ENCODE peak calls at places on chromosomes 1 and 21, in four cellular contexts. W is hepatocyte, M is GM23248, X is IMR-90. N is an unnamed sample.

GRCh38 chr1:96096138-96097011 is 625.2 kb upstream of the PTBP2 start:
- DNase-seq in W (no peak), M (no peak), X (no peak), N (no peak)

GRCh38 chr1:201427923-201428322 is 6.4 kb upstream of the TNNI1 start:
- DNase-seq in M (no peak), W (no peak), X (no peak), N (no peak)

GRCh38 chr1:162291000-162291399 is 85.7 kb downstream of the SPATA46 start:
- DNase-seq in M (no peak), W (no peak), X (no peak), N (no peak)

GRCh38 chr1:7705908-7706216 is 65.2 kb upstream of the VAMP3 start:
- DNase-seq in X (no peak), W (no peak), M (no peak), N (peak)

GRCh38 chr1:2255420-2256369 is 27.6 kb downstream of the SKI start:
- DNase-seq in M (peak), X (peak), W (no peak), N (peak)

GRCh38 chr1:181100015-181100905 is 11.8 kb downstream of the IER5 start:
- DNase-seq in X (no peak), M (peak), W (no peak), N (peak)

GRCh38 chr1:110495926-110496600 is 22.9 kb downstream of the KCNA10 start:
- DNase-seq in M (peak), X (peak), W (peak), N (peak)

GRCh38 chr1:232108598-232108997 is 482.0 kb downstream of the DISC1 start:
- DNase-seq in M (peak), X (no peak), W (no peak), N (peak)

GRCh38 chr21:45056505-45056904 is 17.9 kb upstream of the ADARB1 start:
- DNase-seq in M (no peak), W (no peak), X (no peak), N (no peak)

GRCh38 chr1:10398278-10398733 is 558 bp upstream of the PGD start:
- DNase-seq in M (no peak), W (no peak), X (no peak), N (no peak)

GRCh38 chr21:32321480-32321879 is 22.8 kb downstream of the MRAP start:
- DNase-seq in M (no peak), W (no peak), X (no peak), N (no peak)

DNA sequence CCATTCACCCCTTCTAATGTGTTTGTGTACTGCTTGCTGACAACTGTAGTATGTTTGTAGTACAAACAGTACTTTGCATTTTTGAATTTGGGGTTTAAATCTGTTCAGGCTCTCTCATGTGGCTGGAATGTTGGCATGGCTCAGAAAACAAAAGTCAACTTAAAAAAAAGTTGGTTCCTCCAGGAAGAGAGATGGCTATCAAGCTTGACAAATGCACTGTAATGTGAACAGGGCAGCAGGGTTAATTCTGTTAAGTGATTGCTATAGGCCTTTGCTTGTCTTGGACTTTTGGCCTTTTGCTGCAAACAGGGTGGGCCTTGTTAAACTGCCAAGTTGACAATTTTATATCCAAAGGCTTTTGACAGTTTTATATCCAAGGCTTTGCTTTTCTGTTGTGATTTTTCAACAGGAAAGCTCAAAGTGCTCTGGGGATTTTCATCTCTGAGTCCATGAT is 169.8 kb downstream of the LTN1 start:
- DNase-seq in W (peak), M (peak), X (peak), N (peak)
- H2AFZ ChIP-seq in W (no peak), M (peak), X (no peak), N (no peak)

DNA sequence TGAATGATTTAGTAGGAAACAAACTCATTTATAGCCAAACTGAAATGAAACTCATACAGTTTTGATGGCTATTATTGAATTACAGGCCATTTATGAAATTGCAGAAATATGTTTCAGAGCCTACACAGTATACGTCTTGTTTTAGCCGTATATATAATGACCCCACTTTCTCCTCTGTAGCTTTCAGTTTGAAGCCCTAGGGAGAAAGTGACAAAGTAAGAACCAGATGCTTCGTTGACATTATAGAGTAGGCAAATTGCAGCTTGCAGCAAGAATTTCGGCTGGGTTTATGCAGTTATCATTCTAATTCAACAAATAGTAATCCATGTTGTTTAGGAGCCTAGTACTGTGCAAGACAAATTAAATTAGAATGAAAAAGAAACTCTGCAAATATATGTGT is 836.3 kb upstream of the ADGRL4 start:
- DNase-seq in M (no peak), X (no peak), W (no peak), N (no peak)
- H2AFZ ChIP-seq in M (no peak), X (no peak), W (no peak), N (no peak)

GRCh38 chr1:60130703-60131102 is 57.1 kb upstream of the C1orf87 start:
- DNase-seq in X (no peak), M (peak), W (no peak), N (peak)

GRCh38 chr1:60132108-60132507 is 58.5 kb upstream of the C1orf87 start:
- DNase-seq in X (no peak), M (no peak), W (no peak), N (no peak)

GRCh38 chr1:60134706-60135105 is 61.1 kb upstream of the C1orf87 start:
- DNase-seq in M (peak), W (no peak), X (no peak), N (no peak)

GRCh38 chr1:60133848-60134247 is 60.3 kb upstream of the C1orf87 start:
- DNase-seq in X (peak), W (no peak), M (peak), N (no peak)

DNA sequence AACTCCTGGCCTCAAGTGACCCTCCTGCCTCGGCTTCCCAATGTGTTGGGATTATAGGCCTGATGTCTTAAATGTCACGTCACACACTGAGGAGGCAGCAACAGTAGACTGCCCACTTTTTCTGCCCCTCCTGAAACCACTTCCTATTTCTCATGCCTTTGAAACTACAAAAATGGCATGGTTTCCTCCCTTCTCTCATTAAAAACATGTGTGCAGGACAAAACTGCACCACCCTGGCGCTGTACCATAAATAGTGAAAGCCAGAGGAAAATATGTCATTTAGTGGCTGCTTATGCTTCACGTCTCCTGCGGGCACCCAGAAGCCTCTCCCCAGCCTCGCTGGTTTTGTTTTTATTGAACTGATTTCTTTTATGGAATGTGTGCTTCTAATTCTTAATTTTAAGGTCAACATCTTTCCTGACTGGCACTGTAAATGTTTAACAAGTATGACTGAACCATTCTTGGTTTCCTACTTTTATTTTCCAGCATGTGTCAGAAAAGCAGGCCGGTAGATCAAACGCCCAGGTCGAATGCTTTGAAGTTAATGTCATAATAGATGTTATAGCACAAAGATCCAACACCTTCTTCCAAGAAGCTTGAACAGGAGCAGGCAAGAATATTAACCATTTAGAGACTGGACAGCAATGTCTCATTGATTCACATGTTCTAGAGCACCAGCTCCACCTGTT is 59.6 kb upstream of the C1orf87 start:
- DNase-seq in M (peak), W (peak), X (peak), N (peak)
- H2AFZ ChIP-seq in M (peak), W (no peak), X (no peak), N (no peak)

DNA sequence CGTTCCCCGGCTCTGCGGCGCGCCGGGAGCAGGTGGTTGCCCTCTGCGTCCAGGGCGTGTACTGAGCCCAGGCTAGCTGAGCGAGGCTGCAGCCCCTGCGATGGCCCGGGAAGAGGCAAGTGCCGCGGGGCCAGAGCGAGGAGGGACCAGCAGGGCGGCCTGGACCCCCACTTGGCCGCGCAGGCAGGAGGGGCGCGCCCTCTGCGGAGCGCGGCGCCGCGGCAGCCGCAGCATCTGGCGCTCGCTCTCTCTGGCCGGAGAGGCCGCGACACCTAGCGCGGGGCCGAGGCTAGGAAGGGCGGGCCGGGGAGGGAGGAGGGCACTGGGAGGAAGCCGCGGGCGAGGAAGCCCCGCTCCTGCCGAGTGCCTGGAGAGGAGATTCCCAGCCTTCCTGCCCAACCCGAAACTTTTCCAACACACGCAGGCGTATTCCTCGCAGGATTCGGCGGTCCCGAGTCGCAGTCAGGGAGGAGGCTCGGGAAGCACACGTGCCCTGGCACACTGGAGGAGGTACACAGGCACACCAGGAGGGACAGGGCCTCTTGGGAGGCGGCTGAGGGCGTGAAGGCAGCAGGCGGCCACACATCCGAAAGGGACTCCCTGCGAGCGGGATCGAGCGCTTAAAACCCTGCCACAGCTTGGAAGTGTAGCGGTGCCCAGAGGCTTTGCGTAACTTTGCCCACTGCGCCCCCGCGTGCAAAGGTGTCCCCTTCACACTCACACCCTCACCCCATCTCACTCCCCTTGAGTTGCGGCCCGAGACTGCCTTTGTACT is 4.8 kb upstream of the PROX1 start:
- DNase-seq in M (peak), W (peak), X (no peak), N (no peak)
- H2AFZ ChIP-seq in M (peak), W (peak), X (peak), N (no peak)

DNA sequence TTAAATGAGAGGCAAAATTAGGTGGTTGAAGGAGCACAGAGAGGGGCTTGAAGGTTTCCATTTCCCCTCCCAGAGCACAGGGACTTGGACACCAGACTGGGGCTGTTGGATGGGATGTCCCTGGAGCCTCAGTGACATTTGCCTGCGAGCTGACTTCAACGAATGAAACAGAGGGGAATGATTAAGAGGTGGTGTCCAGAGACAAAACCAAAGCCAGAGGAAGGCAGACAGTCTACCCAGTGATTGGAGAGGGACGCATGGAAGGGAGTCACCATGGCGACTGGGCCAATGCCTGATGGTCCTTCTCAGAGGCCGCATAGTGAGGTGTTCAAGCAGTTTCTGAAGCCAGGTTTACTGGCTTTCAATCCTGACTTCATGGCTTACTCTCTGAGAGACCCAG is 77.2 kb downstream of the NUF2 start:
- DNase-seq in X (no peak), M (no peak), W (no peak), N (no peak)
- H2AFZ ChIP-seq in X (no peak), M (no peak), W (no peak), N (no peak)

GRCh38 chr1:222898191-222898527 is 83.3 kb downstream of the DISP1 start:
- DNase-seq in M (peak), X (no peak), W (no peak), N (no peak)
- H2AFZ ChIP-seq in M (peak), X (no peak), W (no peak), N (peak)